ENCODE peak calls at places on chromosome 3, in eight cellular contexts. Y, D, R, T, I, A, F and K are unnamed samples.

GRCh38 chr3:14853280-14853956 is 34.7 kb downstream of the FGD5 start:
- DNase-seq in Y (no peak), D (no peak), R (no peak), T (no peak), I (no peak), A (no peak), F (peak), K (no peak)

GRCh38 chr3:77506384-77506783 is 466.5 kb downstream of the ROBO2 start:
- DNase-seq in Y (no peak), D (no peak), R (no peak), T (no peak), I (no peak), A (no peak), F (no peak), K (no peak)

GRCh38 chr3:9211155-9211950 is 38.1 kb downstream of the SRGAP3 start:
- DNase-seq in Y (no peak), D (no peak), R (no peak), T (no peak), I (no peak), A (no peak), F (no peak), K (no peak)

GRCh38 chr3:116299646-116300081 is 145.6 kb downstream of the LSAMP start:
- DNase-seq in Y (no peak), D (no peak), R (no peak), T (no peak), I (no peak), A (no peak), F (no peak), K (no peak)

GRCh38 chr3:158696618-158697017 is 24.2 kb upstream of the LXN start:
- DNase-seq in Y (no peak), D (no peak), R (no peak), T (no peak), I (no peak), A (no peak), F (no peak), K (no peak)

GRCh38 chr3:32239638-32240550 is 1.4 kb downstream of the CMTM8 start:
- DNase-seq in Y (peak), D (peak), R (no peak), T (no peak), I (peak), A (no peak), F (peak), K (no peak)

GRCh38 chr3:16848007-16848406 is 36.7 kb upstream of the PLCL2 start:
- DNase-seq in Y (no peak), D (no peak), R (no peak), T (no peak), I (no peak), A (no peak), F (no peak), K (no peak)

GRCh38 chr3:108334698-108335097 is 38.4 kb downstream of the HHLA2 start:
- DNase-seq in Y (no peak), D (no peak), R (no peak), T (no peak), I (no peak), A (no peak), F (no peak), K (no peak)

GRCh38 chr3:30282052-30282708 is 324.2 kb upstream of the TGFBR2 start:
- DNase-seq in Y (peak), D (no peak), R (no peak), T (peak), I (peak), A (no peak), F (peak), K (no peak)

GRCh38 chr3:177057768-177058167 is 139.5 kb downstream of the TBL1XR1 start:
- DNase-seq in Y (no peak), D (peak), R (no peak), T (no peak), I (no peak), A (no peak), F (no peak), K (no peak)

GRCh38 chr3:123632161-123632655 is 47.4 kb upstream of the HACD2 start:
- DNase-seq in Y (no peak), D (no peak), R (no peak), T (peak), I (peak), A (no peak), F (peak), K (peak)

GRCh38 chr3:49648354-49649057 is 25.6 kb upstream of the APEH start:
- DNase-seq in Y (no peak), D (no peak), R (no peak), T (no peak), I (no peak), A (no peak), F (no peak), K (no peak)

GRCh38 chr3:70989174-70989573 is 594.4 kb downstream of the FOXP1 start:
- DNase-seq in Y (no peak), D (no peak), R (no peak), T (no peak), I (no peak), A (no peak), F (no peak), K (no peak)

GRCh38 chr3:13005301-13005700 is 67.9 kb downstream of the IQSEC1 start:
- DNase-seq in Y (no peak), D (no peak), R (no peak), T (no peak), I (no peak), A (no peak), F (no peak), K (no peak)

GRCh38 chr3:132378846-132379245 is 38.5 kb upstream of the DNAJC13 start:
- DNase-seq in Y (no peak), D (no peak), R (no peak), T (no peak), I (no peak), A (no peak), F (no peak), K (no peak)

GRCh38 chr3:177679568-177680441 is 482.5 kb upstream of the TBL1XR1 start:
- DNase-seq in Y (no peak), D (no peak), R (no peak), T (no peak), I (peak), A (no peak), F (no peak), K (no peak)

GRCh38 chr3:57977755-57978715 is 30.2 kb upstream of the FLNB start:
- DNase-seq in Y (no peak), D (no peak), R (no peak), T (no peak), I (no peak), A (no peak), F (no peak), K (no peak)

GRCh38 chr3:20225769-20226168 is 39.8 kb upstream of the SGO1 start:
- DNase-seq in Y (no peak), D (no peak), R (no peak), T (no peak), I (peak), A (no peak), F (peak), K (no peak)

GRCh38 chr3:60600848-60601247 is 650.4 kb downstream of the FHIT start:
- DNase-seq in Y (no peak), D (no peak), R (no peak), T (no peak), I (no peak), A (no peak), F (no peak), K (no peak)

GRCh38 chr3:152302521-152303021 is 33.8 kb downstream of the MBNL1 start:
- DNase-seq in Y (no peak), D (no peak), R (no peak), T (peak), I (no peak), A (peak), F (no peak), K (no peak)

GRCh38 chr3:182455011-182455410 is 338.3 kb upstream of the ATP11B start:
- DNase-seq in Y (no peak), D (no peak), R (no peak), T (no peak), I (no peak), A (no peak), F (no peak), K (no peak)

GRCh38 chr3:171532294-171532693 is 72.1 kb upstream of the TNIK start:
- DNase-seq in Y (no peak), D (no peak), R (no peak), T (no peak), I (no peak), A (no peak), F (no peak), K (no peak)

GRCh38 chr3:189308594-189308993 is 136.8 kb downstream of the TPRG1 start:
- DNase-seq in Y (no peak), D (no peak), R (no peak), T (no peak), I (no peak), A (no peak), F (no peak), K (no peak)

GRCh38 chr3:146465713-146466465 is 3.5 kb downstream of the PLSCR2 start:
- DNase-seq in Y (no peak), D (no peak), R (no peak), T (no peak), I (no peak), A (no peak), F (no peak), K (no peak)

GRCh38 chr3:149536429-149536828 is 61.9 kb downstream of the TM4SF4 start:
- DNase-seq in Y (peak), D (no peak), R (no peak), T (no peak), I (peak), A (peak), F (peak), K (no peak)

GRCh38 chr3:11624704-11625375 is 18.9 kb downstream of the VGLL4 start:
- DNase-seq in Y (no peak), D (peak), R (no peak), T (no peak), I (no peak), A (no peak), F (no peak), K (no peak)

GRCh38 chr3:42684632-42685362 is 540 bp upstream of the KLHL40 start:
- DNase-seq in Y (no peak), D (no peak), R (no peak), T (no peak), I (no peak), A (no peak), F (no peak), K (no peak)

GRCh38 chr3:155744626-155745324 is at the start of gene PLCH1:
- DNase-seq in Y (peak), D (peak), R (peak), T (no peak), I (peak), A (peak), F (peak), K (peak)

GRCh38 chr3:127036209-127037020 is 53.5 kb downstream of the PLXNA1 start:
- DNase-seq in Y (no peak), D (no peak), R (no peak), T (no peak), I (no peak), A (peak), F (no peak), K (no peak)

GRCh38 chr3:186132487-186132886 is 23.6 kb upstream of the ETV5 start:
- DNase-seq in Y (no peak), D (no peak), R (no peak), T (no peak), I (no peak), A (no peak), F (no peak), K (peak)

GRCh38 chr3:169668081-169668956 is 4.8 kb upstream of the MECOM start:
- DNase-seq in Y (peak), D (no peak), R (no peak), T (no peak), I (peak), A (peak), F (peak), K (no peak)
- H3K27ac ChIP-seq in Y (no peak), D (no peak), R (no peak), T (no peak), I (no peak), A (peak), F (no peak), K (peak)

GRCh38 chr3:193942516-193943055 is 193.4 kb upstream of the HES1 start:
- DNase-seq in Y (no peak), D (no peak), R (no peak), T (no peak), I (peak), A (no peak), F (peak), K (no peak)
- H3K27ac ChIP-seq in Y (no peak), D (peak), R (no peak), T (no peak), I (peak), A (no peak), F (no peak), K (no peak)

GRCh38 chr3:145013931-145014330 is 1042.3 kb downstream of the DIPK2A start:
- DNase-seq in Y (no peak), D (no peak), R (no peak), T (no peak), I (no peak), A (no peak), F (no peak), K (no peak)

GRCh38 chr3:145017959-145018358 is 1046.3 kb downstream of the DIPK2A start:
- DNase-seq in Y (no peak), D (no peak), R (no peak), T (no peak), I (no peak), A (no peak), F (no peak), K (no peak)

GRCh38 chr3:145015243-145015642 is 1043.6 kb downstream of the DIPK2A start:
- DNase-seq in Y (no peak), D (no peak), R (no peak), T (peak), I (no peak), A (no peak), F (no peak), K (no peak)
- H3K27ac ChIP-seq in Y (no peak), D (no peak), R (no peak), T (no peak), I (no peak), A (no peak), F (no peak), K (no peak)

GRCh38 chr3:6504834-6505233 is 356.1 kb upstream of the GRM7 start:
- DNase-seq in Y (no peak), D (no peak), R (no peak), T (no peak), I (no peak), A (no peak), F (no peak), K (no peak)
- H3K27ac ChIP-seq in Y (no peak), D (no peak), R (no peak), T (no peak), I (no peak), A (no peak), F (no peak), K (no peak)

DNA sequence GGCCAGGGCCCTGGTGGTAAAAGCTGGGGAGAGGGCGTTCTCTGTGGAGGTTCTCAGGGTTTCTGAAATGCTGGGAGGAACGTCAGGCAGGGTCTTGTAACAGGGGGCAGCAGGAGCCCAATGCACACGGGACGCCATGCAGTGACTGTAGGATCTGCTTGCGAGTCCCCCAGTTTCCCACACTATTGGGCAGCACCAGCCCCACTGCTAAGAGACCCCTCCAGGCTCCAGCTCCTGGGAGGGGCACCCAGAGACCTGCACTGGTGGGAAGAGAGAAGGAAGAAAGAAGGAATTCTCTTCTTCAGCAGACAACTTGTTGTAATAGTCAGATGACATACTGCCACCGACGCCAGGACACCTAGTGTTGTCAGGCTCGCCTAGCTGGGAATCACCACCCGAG is 55.2 kb upstream of the RNF7 start:
- DNase-seq in Y (no peak), D (no peak), R (no peak), T (no peak), I (no peak), A (no peak), F (no peak), K (no peak)
- H3K27ac ChIP-seq in Y (no peak), D (no peak), R (no peak), T (no peak), I (no peak), A (no peak), F (no peak), K (no peak)

GRCh38 chr3:196641278-196642058 is 2.0 kb downstream of the NRROS start:
- DNase-seq in Y (no peak), D (peak), R (no peak), T (no peak), I (no peak), A (no peak), F (no peak), K (no peak)

GRCh38 chr3:196643201-196643749 is 3.8 kb downstream of the NRROS start:
- DNase-seq in Y (no peak), D (peak), R (no peak), T (no peak), I (no peak), A (no peak), F (no peak), K (no peak)

GRCh38 chr3:196638922-196639516 is 475 bp upstream of the NRROS start:
- DNase-seq in Y (no peak), D (peak), R (no peak), T (no peak), I (no peak), A (no peak), F (no peak), K (no peak)

GRCh38 chr3:196639517-196640500 is at the start of gene NRROS:
- DNase-seq in Y (peak), D (peak), R (no peak), T (no peak), I (peak), A (peak), F (peak), K (no peak)

GRCh38 chr3:196640501-196640968 is 1.0 kb downstream of the NRROS start:
- DNase-seq in Y (no peak), D (peak), R (no peak), T (no peak), I (no peak), A (no peak), F (no peak), K (no peak)
- H3K27ac ChIP-seq in Y (no peak), D (peak), R (peak), T (peak), I (no peak), A (peak), F (no peak), K (peak)

DNA sequence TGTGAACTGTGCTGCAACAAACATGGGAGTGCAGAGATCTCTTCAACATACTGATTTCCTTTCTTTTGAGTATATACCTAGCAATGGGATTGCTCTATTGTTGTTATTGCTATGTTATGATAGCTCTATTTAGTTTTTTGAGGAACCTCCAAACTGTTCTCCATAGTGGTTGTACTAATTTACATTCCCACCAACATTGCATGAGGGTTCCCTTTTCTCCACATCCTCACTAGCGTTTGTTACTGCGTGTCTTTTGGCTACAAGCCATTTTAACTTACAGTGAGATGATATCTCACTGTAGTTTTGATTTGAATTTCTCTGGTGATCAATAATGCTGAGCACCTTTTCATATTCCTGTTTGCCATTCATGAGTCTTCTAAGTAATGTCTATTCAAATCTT is 45.5 kb upstream of the TNFSF10 start:
- DNase-seq in Y (no peak), D (no peak), R (no peak), T (no peak), I (no peak), A (no peak), F (no peak), K (no peak)
- H3K27ac ChIP-seq in Y (no peak), D (no peak), R (no peak), T (no peak), I (no peak), A (no peak), F (no peak), K (no peak)

DNA sequence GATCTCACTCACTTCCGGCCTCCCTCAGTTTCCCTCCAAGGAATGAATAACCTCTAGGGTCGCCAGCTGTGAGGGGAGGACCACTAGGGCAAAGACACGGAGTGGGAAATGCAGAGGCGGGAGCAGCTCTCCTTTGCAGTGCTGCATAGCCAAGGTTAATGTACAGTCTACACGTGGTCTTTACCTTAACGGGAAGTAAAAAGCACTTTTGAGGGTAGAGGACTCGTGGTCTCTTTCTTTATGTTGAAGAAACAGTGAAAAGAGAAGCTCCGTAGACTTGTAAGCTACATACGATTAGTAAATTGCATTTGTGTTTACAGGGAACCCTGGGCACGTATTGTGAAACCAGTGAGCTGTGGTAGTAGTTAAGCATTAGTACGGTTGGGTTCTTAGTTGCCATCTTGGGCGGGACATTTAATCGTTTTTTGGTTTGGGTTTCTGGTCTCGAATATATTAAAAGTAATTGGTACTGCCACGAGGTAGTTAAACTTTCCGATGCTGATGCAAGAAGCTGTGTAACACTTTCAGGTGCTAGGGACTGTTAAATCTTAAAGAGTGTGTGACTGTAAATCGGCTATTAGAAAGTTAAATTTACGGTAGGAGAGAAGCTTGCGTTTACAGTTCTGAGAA is 828 bp downstream of the U2SURP start:
- DNase-seq in Y (no peak), D (no peak), R (no peak), T (no peak), I (no peak), A (no peak), F (peak), K (no peak)
- H3K27ac ChIP-seq in Y (peak), D (peak), R (peak), T (peak), I (peak), A (peak), F (peak), K (peak)

DNA sequence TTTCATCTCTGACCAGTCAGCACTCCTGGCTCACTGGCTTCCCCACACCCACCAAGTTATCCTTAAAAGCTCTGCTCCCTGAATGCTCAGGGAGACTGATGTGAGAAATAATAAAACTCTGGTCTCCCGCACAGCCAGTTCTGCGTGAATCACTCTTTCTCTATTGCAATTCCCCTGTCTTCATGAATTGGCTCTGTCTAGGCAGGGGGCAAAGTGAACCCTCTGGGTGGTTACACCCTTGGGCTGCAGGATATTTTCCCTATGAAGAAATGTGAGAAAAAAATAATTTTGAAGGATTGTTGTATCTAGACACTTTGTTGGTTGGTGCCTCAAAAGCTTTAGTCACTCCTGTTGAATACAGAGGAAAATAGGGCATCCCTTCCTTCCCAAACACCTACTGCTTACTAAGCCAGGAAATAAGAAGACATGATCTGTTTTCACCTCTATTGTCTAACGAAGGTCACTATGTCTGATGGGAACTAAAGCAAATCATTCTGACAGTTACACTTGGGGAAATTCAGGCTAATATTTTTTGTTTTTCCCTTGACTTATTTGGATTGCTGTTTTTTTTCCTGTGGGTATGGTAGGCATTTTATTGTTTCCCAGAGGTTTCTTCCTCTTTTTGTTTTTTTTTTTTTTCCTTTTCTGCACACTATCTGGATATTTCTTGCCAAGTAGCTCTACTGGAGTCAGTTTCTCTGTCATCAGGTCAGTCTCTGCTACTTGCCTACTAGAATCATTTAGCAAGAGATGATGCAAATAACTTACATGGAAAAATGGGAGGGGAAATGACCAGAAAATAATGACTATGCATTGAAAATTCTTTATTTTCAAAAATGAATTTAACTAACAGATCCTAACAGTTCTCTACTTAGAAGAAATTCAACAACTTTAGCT is 15.4 kb upstream of the TNFSF10 start:
- DNase-seq in Y (no peak), D (no peak), R (no peak), T (no peak), I (no peak), A (no peak), F (no peak), K (no peak)
- H3K27ac ChIP-seq in Y (no peak), D (no peak), R (peak), T (no peak), I (no peak), A (no peak), F (no peak), K (no peak)